ENCODE peak calls at places on chromosomes 16 and 17, in seven cellular contexts. One of them, this sample, is unnamed.

GRCh38 chr16:73126453-73126853 is 78.5 kb upstream of the ZFHX3 start:
- DNase-seq in pancreas: no peak
- DNase-seq in body of pancreas: peak; percentile 15
- DNase-seq in coronary artery: no peak
- DNase-seq in cardiac muscle cell: no peak
- DNase-seq in heart left ventricle: no peak
- DNase-seq in bronchial epithelial cell: peak; percentile 72
- DNase-seq in this sample: no peak

GRCh38 chr17:80822021-80822699 is 169.5 kb upstream of the CHMP6 start:
- DNase-seq in coronary artery: no peak
- DNase-seq in cardiac muscle cell: no peak
- DNase-seq in heart left ventricle: no peak
- DNase-seq in pancreas: no peak
- DNase-seq in body of pancreas: no peak
- DNase-seq in bronchial epithelial cell: no peak
- DNase-seq in this sample: no peak

GRCh38 chr17:45144199-45145034 is 3.9 kb upstream of the HEXIM1 start:
- DNase-seq in bronchial epithelial cell: no peak
- DNase-seq in heart left ventricle: peak; percentile 59
- DNase-seq in coronary artery: peak; percentile 84
- DNase-seq in cardiac muscle cell: no peak
- DNase-seq in body of pancreas: no peak
- DNase-seq in pancreas: peak; percentile 68
- DNase-seq in this sample: no peak

GRCh38 chr17:69500911-69501429 is 86.5 kb downstream of the MAP2K6 start:
- DNase-seq in heart left ventricle: no peak
- DNase-seq in bronchial epithelial cell: no peak
- DNase-seq in cardiac muscle cell: no peak
- DNase-seq in coronary artery: no peak
- DNase-seq in body of pancreas: peak; percentile 29
- DNase-seq in pancreas: no peak
- DNase-seq in this sample: no peak

GRCh38 chr16:12752159-12752558 is 51.5 kb downstream of the CPPED1 start:
- DNase-seq in body of pancreas: no peak
- DNase-seq in bronchial epithelial cell: no peak
- DNase-seq in heart left ventricle: no peak
- DNase-seq in pancreas: no peak
- DNase-seq in cardiac muscle cell: no peak
- DNase-seq in coronary artery: no peak
- DNase-seq in this sample: no peak

GRCh38 chr16:27174007-27174406 is 29.3 kb upstream of the KDM8 start:
- DNase-seq in body of pancreas: no peak
- DNase-seq in pancreas: no peak
- DNase-seq in coronary artery: no peak
- DNase-seq in cardiac muscle cell: no peak
- DNase-seq in bronchial epithelial cell: no peak
- DNase-seq in heart left ventricle: no peak
- DNase-seq in this sample: no peak

GRCh38 chr16:67406628-67407027 is 9.6 kb downstream of the ZDHHC1 start:
- DNase-seq in coronary artery: no peak
- DNase-seq in heart left ventricle: no peak
- DNase-seq in pancreas: no peak
- DNase-seq in cardiac muscle cell: no peak
- DNase-seq in bronchial epithelial cell: peak; percentile 87
- DNase-seq in body of pancreas: no peak
- DNase-seq in this sample: no peak

GRCh38 chr17:81399481-81400153 is 4.4 kb downstream of the BAHCC1 start:
- DNase-seq in cardiac muscle cell: no peak
- DNase-seq in bronchial epithelial cell: no peak
- DNase-seq in coronary artery: no peak
- DNase-seq in body of pancreas: no peak
- DNase-seq in heart left ventricle: no peak
- DNase-seq in pancreas: no peak
- DNase-seq in this sample: no peak

GRCh38 chr17:388087-388486 is 35.5 kb upstream of the RPH3AL start:
- DNase-seq in pancreas: no peak
- DNase-seq in coronary artery: no peak
- DNase-seq in bronchial epithelial cell: no peak
- DNase-seq in cardiac muscle cell: no peak
- DNase-seq in body of pancreas: no peak
- DNase-seq in heart left ventricle: no peak
- DNase-seq in this sample: no peak

GRCh38 chr16:2517954-2518605 is 2.1 kb upstream of the AMDHD2 start:
- DNase-seq in coronary artery: no peak
- DNase-seq in body of pancreas: no peak
- DNase-seq in cardiac muscle cell: no peak
- DNase-seq in heart left ventricle: no peak
- DNase-seq in bronchial epithelial cell: no peak
- DNase-seq in pancreas: peak; percentile 36
- DNase-seq in this sample: no peak

GRCh38 chr16:11329080-11329491 is 16.2 kb upstream of the RMI2 start:
- DNase-seq in body of pancreas: no peak
- DNase-seq in heart left ventricle: no peak
- DNase-seq in pancreas: no peak
- DNase-seq in coronary artery: no peak
- DNase-seq in bronchial epithelial cell: no peak
- DNase-seq in cardiac muscle cell: no peak
- DNase-seq in this sample: no peak

GRCh38 chr17:73423806-73424205 is 112.0 kb upstream of the CDC42EP4 start:
- DNase-seq in heart left ventricle: no peak
- DNase-seq in coronary artery: no peak
- DNase-seq in pancreas: no peak
- DNase-seq in bronchial epithelial cell: no peak
- DNase-seq in cardiac muscle cell: no peak
- DNase-seq in body of pancreas: no peak
- DNase-seq in this sample: no peak

GRCh38 chr17:27996157-27997043 is 46.1 kb upstream of the NLK start:
- DNase-seq in body of pancreas: no peak
- DNase-seq in coronary artery: no peak
- DNase-seq in bronchial epithelial cell: no peak
- DNase-seq in pancreas: no peak
- DNase-seq in cardiac muscle cell: no peak
- DNase-seq in heart left ventricle: no peak
- DNase-seq in this sample: no peak

GRCh38 chr16:64047878-64048277 is 1074.0 kb downstream of the CDH11 start:
- DNase-seq in bronchial epithelial cell: no peak
- DNase-seq in body of pancreas: no peak
- DNase-seq in coronary artery: no peak
- DNase-seq in pancreas: no peak
- DNase-seq in heart left ventricle: no peak
- DNase-seq in cardiac muscle cell: no peak
- DNase-seq in this sample: no peak

GRCh38 chr16:2490190-2491105 is 15.5 kb downstream of the TBC1D24 start:
- DNase-seq in body of pancreas: no peak
- DNase-seq in heart left ventricle: no peak
- DNase-seq in bronchial epithelial cell: no peak
- DNase-seq in pancreas: no peak
- DNase-seq in cardiac muscle cell: no peak
- DNase-seq in coronary artery: no peak
- DNase-seq in this sample: no peak

GRCh38 chr17:8463089-8463488 is 27.4 kb downstream of the NDEL1 start:
- DNase-seq in cardiac muscle cell: no peak
- DNase-seq in pancreas: no peak
- DNase-seq in body of pancreas: no peak
- DNase-seq in coronary artery: no peak
- DNase-seq in bronchial epithelial cell: no peak
- DNase-seq in heart left ventricle: no peak
- DNase-seq in this sample: no peak

GRCh38 chr16:35746281-35746962 is 2287.0 kb downstream of the TP53TG3F start:
- DNase-seq in cardiac muscle cell: no peak
- DNase-seq in coronary artery: peak; percentile 59
- DNase-seq in pancreas: no peak
- DNase-seq in bronchial epithelial cell: no peak
- DNase-seq in heart left ventricle: no peak
- DNase-seq in body of pancreas: no peak
- DNase-seq in this sample: no peak

GRCh38 chr17:67098022-67098421 is 53.7 kb downstream of the CACNG1 start:
- DNase-seq in cardiac muscle cell: no peak
- DNase-seq in pancreas: no peak
- DNase-seq in body of pancreas: no peak
- DNase-seq in coronary artery: no peak
- DNase-seq in heart left ventricle: no peak
- DNase-seq in bronchial epithelial cell: no peak
- DNase-seq in this sample: no peak

GRCh38 chr16:85571813-85572619 is 41.1 kb upstream of the GSE1 start:
- DNase-seq in bronchial epithelial cell: no peak
- DNase-seq in pancreas: no peak
- DNase-seq in coronary artery: no peak
- DNase-seq in body of pancreas: no peak
- DNase-seq in heart left ventricle: no peak
- DNase-seq in cardiac muscle cell: no peak
- DNase-seq in this sample: no peak

GRCh38 chr17:28883967-28884702 is 13.4 kb downstream of the FLOT2 start:
- DNase-seq in heart left ventricle: no peak
- DNase-seq in coronary artery: no peak
- DNase-seq in bronchial epithelial cell: no peak
- DNase-seq in pancreas: no peak
- DNase-seq in cardiac muscle cell: no peak
- DNase-seq in body of pancreas: no peak
- DNase-seq in this sample: no peak

GRCh38 chr16:86508947-86509758 is 1.2 kb upstream of the FOXF1 start:
- DNase-seq in bronchial epithelial cell: peak; percentile 4
- DNase-seq in body of pancreas: no peak
- DNase-seq in cardiac muscle cell: peak; percentile 53
- DNase-seq in pancreas: no peak
- DNase-seq in coronary artery: no peak
- DNase-seq in heart left ventricle: peak; percentile 44
- DNase-seq in this sample: no peak

GRCh38 chr16:1770328-1771071 is 843 bp downstream of the NME3 start:
- DNase-seq in bronchial epithelial cell: peak; percentile 65
- DNase-seq in body of pancreas: peak; percentile 83
- DNase-seq in cardiac muscle cell: no peak
- DNase-seq in heart left ventricle: peak; percentile 71
- DNase-seq in coronary artery: no peak
- DNase-seq in pancreas: peak; percentile 89
- DNase-seq in this sample: no peak

GRCh38 chr17:18026408-18026776 is 12.6 kb downstream of the ATPAF2 start:
- DNase-seq in pancreas: no peak
- DNase-seq in bronchial epithelial cell: peak; percentile 30
- DNase-seq in heart left ventricle: peak; percentile 51
- DNase-seq in body of pancreas: no peak
- DNase-seq in coronary artery: no peak
- DNase-seq in cardiac muscle cell: no peak
- DNase-seq in this sample: no peak

GRCh38 chr16:73216932-73217331 is 169.0 kb upstream of the ZFHX3 start:
- DNase-seq in body of pancreas: no peak
- DNase-seq in bronchial epithelial cell: no peak
- DNase-seq in coronary artery: no peak
- DNase-seq in cardiac muscle cell: no peak
- DNase-seq in heart left ventricle: no peak
- DNase-seq in pancreas: no peak
- DNase-seq in this sample: no peak

GRCh38 chr17:50955667-50956120 is 89.5 kb upstream of the TOB1 start:
- DNase-seq in cardiac muscle cell: no peak
- DNase-seq in heart left ventricle: no peak
- DNase-seq in bronchial epithelial cell: no peak
- DNase-seq in coronary artery: no peak
- DNase-seq in body of pancreas: no peak
- DNase-seq in pancreas: no peak
- DNase-seq in this sample: no peak
- TF ChIP-seq CTCF in cardiac muscle cell: no peak
- TF ChIP-seq CTCF in heart left ventricle: no peak
- TF ChIP-seq CTCF in bronchial epithelial cell: no peak
- TF ChIP-seq CTCF in coronary artery: no peak
- TF ChIP-seq CTCF in body of pancreas: no peak
- TF ChIP-seq CTCF in pancreas: no peak
- TF ChIP-seq CTCF in this sample: no peak

DNA sequence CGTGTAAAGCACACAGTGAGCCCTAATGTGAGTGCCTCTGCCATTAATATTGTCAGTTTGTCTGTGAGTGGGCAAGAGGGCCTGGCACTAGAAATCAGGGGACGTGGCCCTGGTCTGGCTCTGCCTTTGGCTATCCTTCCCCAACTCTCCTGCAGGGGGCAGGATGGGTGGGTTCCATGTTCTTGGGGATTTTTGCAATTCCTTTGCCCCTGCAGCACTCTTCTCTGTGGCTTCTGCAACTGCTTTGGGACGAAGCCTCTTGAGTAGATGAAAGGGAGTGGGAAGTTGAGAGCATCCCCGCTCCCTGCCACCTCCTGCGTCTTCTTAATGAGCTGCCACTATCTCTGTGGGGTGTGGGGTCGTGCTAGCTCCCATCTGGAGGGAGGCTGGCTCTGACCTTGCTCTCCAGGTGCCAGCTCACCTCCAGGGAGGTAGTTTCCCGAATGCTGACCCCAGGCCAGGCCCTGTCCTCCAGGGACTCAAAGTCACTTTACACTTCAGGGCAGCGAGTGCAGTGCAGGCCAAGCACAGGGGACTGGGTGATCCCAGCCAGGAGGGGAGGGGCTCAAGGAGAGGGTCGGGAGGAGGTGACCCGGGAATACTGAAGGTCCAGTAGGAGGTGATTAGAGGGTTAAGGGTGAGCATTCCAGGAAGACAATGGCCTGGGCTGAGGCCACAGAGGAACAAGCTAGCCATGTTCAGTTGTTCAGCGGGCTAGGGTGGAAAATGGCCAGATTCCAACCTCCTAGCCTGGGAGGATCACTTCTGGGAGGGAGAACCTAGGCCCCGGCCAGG is 121.0 kb upstream of the NLRP1 start:
- DNase-seq in coronary artery: peak; percentile 38
- DNase-seq in bronchial epithelial cell: no peak
- DNase-seq in cardiac muscle cell: peak; percentile 31
- DNase-seq in heart left ventricle: no peak
- DNase-seq in pancreas: no peak
- DNase-seq in body of pancreas: no peak
- DNase-seq in this sample: peak; percentile 34
- TF ChIP-seq CTCF in coronary artery: no peak
- TF ChIP-seq CTCF in bronchial epithelial cell: peak; percentile 20
- TF ChIP-seq CTCF in cardiac muscle cell: peak; percentile 41
- TF ChIP-seq CTCF in heart left ventricle: peak; percentile 15
- TF ChIP-seq CTCF in pancreas: no peak
- TF ChIP-seq CTCF in body of pancreas: no peak
- TF ChIP-seq CTCF in this sample: peak; percentile 46

DNA sequence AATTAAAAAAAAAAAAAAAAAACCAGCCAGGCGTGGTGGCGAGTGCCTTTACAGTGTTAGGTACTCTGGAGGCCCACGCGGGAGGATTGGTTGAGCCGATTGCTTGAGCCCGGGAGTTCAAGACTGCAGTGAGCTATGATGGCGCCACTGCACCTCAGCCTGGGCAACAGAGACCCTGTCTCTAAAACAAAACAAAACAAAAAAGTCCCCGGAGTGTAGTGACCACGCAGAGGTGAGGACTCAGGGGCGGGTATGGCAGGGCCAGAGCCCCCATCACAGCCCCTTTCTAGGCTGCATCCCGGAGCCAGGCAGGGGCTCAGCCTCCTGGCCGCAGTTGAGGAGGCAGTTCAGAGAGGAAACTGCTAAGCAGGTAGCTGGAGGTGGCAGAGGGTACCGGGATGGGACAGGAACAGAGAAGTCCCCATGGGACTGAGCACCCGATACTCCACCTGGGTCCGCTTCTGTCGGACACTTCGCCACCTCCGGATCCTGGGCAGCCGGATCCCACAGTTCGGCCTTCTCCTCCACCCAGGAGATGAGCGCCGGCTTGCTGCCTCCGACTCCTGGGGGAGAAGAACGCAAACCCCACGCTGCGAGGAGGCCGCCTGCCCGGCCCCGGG is 800 bp downstream of the ZNF747 start:
- DNase-seq in body of pancreas: no peak
- DNase-seq in cardiac muscle cell: no peak
- DNase-seq in bronchial epithelial cell: no peak
- DNase-seq in heart left ventricle: no peak
- DNase-seq in pancreas: no peak
- DNase-seq in coronary artery: peak; percentile 72
- DNase-seq in this sample: no peak
- TF ChIP-seq CTCF in body of pancreas: no peak
- TF ChIP-seq CTCF in cardiac muscle cell: no peak
- TF ChIP-seq CTCF in bronchial epithelial cell: no peak
- TF ChIP-seq CTCF in heart left ventricle: no peak
- TF ChIP-seq CTCF in pancreas: no peak
- TF ChIP-seq CTCF in coronary artery: no peak
- TF ChIP-seq CTCF in this sample: no peak

GRCh38 chr16:7055443-7055842 is 277.2 kb upstream of the RBFOX1 start:
- DNase-seq in body of pancreas: no peak
- DNase-seq in cardiac muscle cell: no peak
- DNase-seq in pancreas: no peak
- DNase-seq in heart left ventricle: no peak
- DNase-seq in coronary artery: no peak
- DNase-seq in bronchial epithelial cell: no peak
- DNase-seq in this sample: no peak
- TF ChIP-seq CTCF in body of pancreas: no peak
- TF ChIP-seq CTCF in cardiac muscle cell: no peak
- TF ChIP-seq CTCF in pancreas: no peak
- TF ChIP-seq CTCF in heart left ventricle: no peak
- TF ChIP-seq CTCF in coronary artery: no peak
- TF ChIP-seq CTCF in bronchial epithelial cell: no peak
- TF ChIP-seq CTCF in this sample: no peak

This sample was measured in mesothelial cell of epicardium.